ENCODE peak calls at places on chromosome 16, in seven cellular contexts. One of them, this sample, is unnamed.

GRCh38 chr16:48153689-48154265 is 2.0 kb downstream of the ABCC12 start:
- DNase-seq in coronary artery: no peak
- DNase-seq in fibroblast of lung: no peak
- DNase-seq in AG04450: no peak
- DNase-seq in uterus: no peak
- DNase-seq in PC-3: no peak
- DNase-seq in occipital lobe: no peak
- DNase-seq in this sample: no peak

GRCh38 chr16:54503436-54503835 is 216.8 kb upstream of the IRX3 start:
- DNase-seq in AG04450: no peak
- DNase-seq in fibroblast of lung: peak
- DNase-seq in uterus: no peak
- DNase-seq in PC-3: no peak
- DNase-seq in coronary artery: no peak
- DNase-seq in occipital lobe: no peak
- DNase-seq in this sample: no peak

GRCh38 chr16:23953476-23953875 is 117.7 kb downstream of the PRKCB start:
- DNase-seq in fibroblast of lung: no peak
- DNase-seq in uterus: no peak
- DNase-seq in occipital lobe: no peak
- DNase-seq in PC-3: no peak
- DNase-seq in coronary artery: no peak
- DNase-seq in AG04450: no peak
- DNase-seq in this sample: no peak

GRCh38 chr16:27320261-27321012 is 6.7 kb downstream of the IL4R start:
- DNase-seq in coronary artery: no peak
- DNase-seq in occipital lobe: no peak
- DNase-seq in PC-3: no peak
- DNase-seq in fibroblast of lung: no peak
- DNase-seq in uterus: peak
- DNase-seq in AG04450: no peak
- DNase-seq in this sample: no peak

GRCh38 chr16:11100239-11100750 is 155.7 kb downstream of the SOCS1 start:
- DNase-seq in fibroblast of lung: peak
- DNase-seq in AG04450: peak
- DNase-seq in PC-3: peak
- DNase-seq in uterus: peak
- DNase-seq in coronary artery: no peak
- DNase-seq in occipital lobe: peak
- DNase-seq in this sample: peak

GRCh38 chr16:88999457-89000206 is 22.6 kb upstream of the CBFA2T3 start:
- DNase-seq in AG04450: no peak
- DNase-seq in uterus: no peak
- DNase-seq in PC-3: no peak
- DNase-seq in coronary artery: no peak
- DNase-seq in occipital lobe: no peak
- DNase-seq in fibroblast of lung: no peak
- DNase-seq in this sample: no peak

GRCh38 chr16:48318630-48319029 is 66.6 kb downstream of the SIAH1 start:
- DNase-seq in coronary artery: no peak
- DNase-seq in PC-3: no peak
- DNase-seq in uterus: no peak
- DNase-seq in occipital lobe: no peak
- DNase-seq in AG04450: no peak
- DNase-seq in fibroblast of lung: peak
- DNase-seq in this sample: peak

GRCh38 chr16:3837851-3838564 is 42.5 kb downstream of the CREBBP start:
- DNase-seq in uterus: no peak
- DNase-seq in PC-3: no peak
- DNase-seq in coronary artery: no peak
- DNase-seq in fibroblast of lung: no peak
- DNase-seq in occipital lobe: no peak
- DNase-seq in AG04450: no peak
- DNase-seq in this sample: no peak

GRCh38 chr16:49514391-49514980 is 140.9 kb downstream of the C16orf78 start:
- DNase-seq in occipital lobe: no peak
- DNase-seq in coronary artery: no peak
- DNase-seq in PC-3: no peak
- DNase-seq in AG04450: no peak
- DNase-seq in fibroblast of lung: no peak
- DNase-seq in uterus: no peak
- DNase-seq in this sample: no peak

GRCh38 chr16:83802559-83802958 is 5.2 kb upstream of the HSBP1 start:
- DNase-seq in PC-3: peak
- DNase-seq in uterus: no peak
- DNase-seq in coronary artery: no peak
- DNase-seq in AG04450: no peak
- DNase-seq in fibroblast of lung: no peak
- DNase-seq in occipital lobe: no peak
- DNase-seq in this sample: no peak

GRCh38 chr16:11273721-11274324 is 394 bp upstream of the PRM3 start:
- DNase-seq in AG04450: no peak
- DNase-seq in uterus: no peak
- DNase-seq in fibroblast of lung: peak
- DNase-seq in occipital lobe: no peak
- DNase-seq in PC-3: no peak
- DNase-seq in coronary artery: no peak
- DNase-seq in this sample: no peak

GRCh38 chr16:22813946-22814325 is at the start of gene HS3ST2:
- DNase-seq in AG04450: no peak
- DNase-seq in PC-3: no peak
- DNase-seq in uterus: no peak
- DNase-seq in fibroblast of lung: no peak
- DNase-seq in occipital lobe: peak
- DNase-seq in coronary artery: no peak
- DNase-seq in this sample: no peak

GRCh38 chr16:65621640-65622039 is 499.8 kb upstream of the CDH11 start:
- DNase-seq in occipital lobe: no peak
- DNase-seq in uterus: no peak
- DNase-seq in fibroblast of lung: no peak
- DNase-seq in coronary artery: no peak
- DNase-seq in PC-3: peak
- DNase-seq in AG04450: no peak
- DNase-seq in this sample: no peak

GRCh38 chr16:14500791-14501190 is 129.3 kb downstream of the PARN start:
- DNase-seq in AG04450: peak
- DNase-seq in uterus: no peak
- DNase-seq in coronary artery: no peak
- DNase-seq in fibroblast of lung: peak
- DNase-seq in occipital lobe: no peak
- DNase-seq in PC-3: no peak
- DNase-seq in this sample: no peak

GRCh38 chr16:58051296-58051695 is 25.7 kb downstream of the MMP15 start:
- DNase-seq in fibroblast of lung: no peak
- DNase-seq in AG04450: no peak
- DNase-seq in occipital lobe: no peak
- DNase-seq in PC-3: no peak
- DNase-seq in coronary artery: no peak
- DNase-seq in uterus: no peak
- DNase-seq in this sample: no peak

GRCh38 chr16:20415541-20415940 is 6.2 kb downstream of the ACSM5 start:
- DNase-seq in PC-3: peak
- DNase-seq in coronary artery: no peak
- DNase-seq in fibroblast of lung: no peak
- DNase-seq in uterus: no peak
- DNase-seq in occipital lobe: no peak
- DNase-seq in AG04450: no peak
- DNase-seq in this sample: no peak

GRCh38 chr16:12833939-12834338 is 30.3 kb upstream of the CPPED1 start:
- DNase-seq in coronary artery: no peak
- DNase-seq in occipital lobe: peak
- DNase-seq in AG04450: no peak
- DNase-seq in fibroblast of lung: no peak
- DNase-seq in PC-3: peak
- DNase-seq in uterus: no peak
- DNase-seq in this sample: no peak

GRCh38 chr16:83831451-83831987 is 23.7 kb downstream of the HSBP1 start:
- DNase-seq in uterus: no peak
- DNase-seq in coronary artery: no peak
- DNase-seq in fibroblast of lung: no peak
- DNase-seq in AG04450: no peak
- DNase-seq in PC-3: no peak
- DNase-seq in occipital lobe: no peak
- DNase-seq in this sample: no peak

GRCh38 chr16:75044800-75045361 is 46.1 kb downstream of the ZNRF1 start:
- DNase-seq in PC-3: no peak
- DNase-seq in uterus: peak
- DNase-seq in coronary artery: peak
- DNase-seq in occipital lobe: no peak
- DNase-seq in AG04450: no peak
- DNase-seq in fibroblast of lung: peak
- DNase-seq in this sample: no peak

This sample was measured in smooth muscle cell of the brain vasculature.